ENCODE peak calls at places on chromosome 2, in six cellular contexts. Q is GM03348; M is stimulated activated naive CD8-positive, alpha-beta T cell treated with anti-CD3 and anti-CD28 coated beads, Interleukin-15, Interleukin-2, amounts not matched to agents 100 U/mL and 50 U/mL, for 24 hours; G is activated T-cell treated with anti-CD3 and anti-CD28 coated beads for 48 hours; J is lower leg skin; W is stimulated activated CD4-positive, alpha-beta T cell treated with anti-CD3 and anti-CD28 coated beads, TNF-alpha, amount 100 ng/mL, for 1 hour. B is an unnamed sample.

GRCh38 chr2:49490710-49491109 is 336.4 kb upstream of the FSHR start:
- DNase-seq in Q (peak), J (no peak), G (no peak), M (peak), W (no peak), B (no peak)

GRCh38 chr2:71060871-71061270 is 7.6 kb upstream of the NAGK start:
- DNase-seq in J (no peak), M (no peak), W (no peak), G (no peak), Q (peak), B (no peak)

GRCh38 chr2:56197816-56198215 is 14.0 kb downstream of the CCDC85A start:
- DNase-seq in Q (no peak), G (no peak), M (no peak), J (no peak), W (no peak), B (no peak)

GRCh38 chr2:96107883-96108551 is 8.4 kb downstream of the ADRA2B start:
- DNase-seq in Q (no peak), G (no peak), M (no peak), W (no peak), J (no peak), B (peak)

GRCh38 chr2:29977284-29977683 is 55.9 kb upstream of the ALK start:
- DNase-seq in J (no peak), W (no peak), M (no peak), Q (no peak), G (no peak), B (no peak)

GRCh38 chr2:70767699-70768584 is at the start of gene ADD2:
- DNase-seq in M (peak), Q (peak), G (peak), J (no peak), W (peak), B (no peak)

GRCh38 chr2:3446381-3446780 is 66.9 kb downstream of the TRAPPC12 start:
- DNase-seq in W (no peak), G (no peak), M (no peak), J (no peak), Q (no peak), B (no peak)

GRCh38 chr2:8525236-8525581 is 156.6 kb upstream of the ID2 start:
- DNase-seq in M (no peak), Q (no peak), J (no peak), W (no peak), G (no peak), B (no peak)

GRCh38 chr2:71807969-71808451 is 339.7 kb downstream of the CYP26B1 start:
- DNase-seq in M (no peak), J (no peak), Q (no peak), G (no peak), W (no peak), B (no peak)

GRCh38 chr2:116319935-116320334 is 1494.6 kb upstream of the DDX18 start:
- DNase-seq in G (no peak), M (no peak), J (no peak), Q (no peak), W (no peak), B (no peak)

GRCh38 chr2:15363142-15363541 is 198.0 kb downstream of the NBAS start:
- DNase-seq in M (no peak), Q (peak), G (no peak), W (no peak), J (no peak), B (no peak)

GRCh38 chr2:106956879-106957278 is 70.9 kb upstream of the ST6GAL2 start:
- DNase-seq in G (no peak), J (peak), M (no peak), W (no peak), Q (peak), B (no peak)

GRCh38 chr2:61493523-61493942 is 22.6 kb upstream of the USP34 start:
- DNase-seq in W (no peak), J (no peak), G (no peak), Q (peak), M (no peak), B (no peak)

GRCh38 chr2:176110975-176111663 is 4.0 kb downstream of the HOXD11 start:
- DNase-seq in G (no peak), M (no peak), W (no peak), Q (no peak), J (no peak), B (no peak)

GRCh38 chr2:219058541-219059374 is 2.0 kb downstream of the IHH start:
- DNase-seq in Q (peak), W (no peak), M (peak), J (no peak), G (no peak), B (no peak)

GRCh38 chr2:174752403-174753037 is 11.8 kb downstream of the CHRNA1 start:
- DNase-seq in G (no peak), Q (no peak), W (no peak), J (no peak), M (no peak), B (no peak)

GRCh38 chr2:210190345-210190744 is 19.1 kb upstream of the KANSL1L start:
- DNase-seq in J (no peak), Q (no peak), W (no peak), M (no peak), G (no peak), B (no peak)

GRCh38 chr2:205032093-205032551 is 486.8 kb downstream of the PARD3B start:
- DNase-seq in J (no peak), M (no peak), W (no peak), Q (no peak), G (no peak), B (no peak)

GRCh38 chr2:205879362-205879761 is 197.1 kb downstream of the NRP2 start:
- DNase-seq in J (no peak), M (no peak), Q (no peak), W (no peak), G (no peak), B (no peak)

GRCh38 chr2:219522111-219523030 is 8.1 kb downstream of the ASIC4 start:
- DNase-seq in Q (peak), J (no peak), G (no peak), W (no peak), M (no peak), B (no peak)

GRCh38 chr2:69255760-69256159 is 131.3 kb downstream of the GFPT1 start:
- DNase-seq in G (no peak), M (no peak), W (no peak), Q (no peak), J (no peak), B (no peak)

GRCh38 chr2:32135409-32135808 is 30.3 kb upstream of the SLC30A6 start:
- DNase-seq in G (no peak), J (no peak), Q (peak), M (no peak), W (no peak), B (no peak)

GRCh38 chr2:181041661-181042060 is 61.3 kb downstream of the UBE2E3 start:
- DNase-seq in W (no peak), Q (no peak), J (no peak), G (no peak), M (no peak), B (no peak)

GRCh38 chr2:42786561-42787345 is 5.6 kb downstream of the HAAO start:
- DNase-seq in J (no peak), W (no peak), Q (no peak), G (no peak), M (no peak), B (no peak)

GRCh38 chr2:172380436-172381274 is 46.7 kb upstream of the ITGA6 start:
- DNase-seq in Q (peak), J (no peak), W (no peak), G (no peak), M (no peak), B (no peak)

GRCh38 chr2:215537621-215538020 is 101.8 kb upstream of the FN1 start:
- DNase-seq in J (no peak), W (no peak), M (no peak), G (no peak), Q (peak), B (no peak)

GRCh38 chr2:101132202-101132601 is 19.0 kb downstream of the TBC1D8 start:
- DNase-seq in M (no peak), J (no peak), W (no peak), Q (no peak), G (no peak), B (no peak)

GRCh38 chr2:164479460-164479859 is 141.8 kb downstream of the GRB14 start:
- DNase-seq in M (no peak), J (no peak), Q (peak), G (no peak), W (no peak), B (no peak)

GRCh38 chr2:182831097-182831496 is 35.3 kb downstream of the FRZB start:
- DNase-seq in J (no peak), G (no peak), M (no peak), Q (no peak), W (no peak), B (no peak)

GRCh38 chr2:46164581-46165301 is 132.5 kb upstream of the EPAS1 start:
- DNase-seq in M (no peak), G (no peak), J (peak), W (no peak), Q (peak), B (peak)

GRCh38 chr2:38960609-38961320 is 71.1 kb downstream of the ARHGEF33 start:
- DNase-seq in W (no peak), Q (no peak), J (no peak), M (no peak), G (no peak), B (no peak)

GRCh38 chr2:182023235-182023634 is 37.6 kb downstream of the PPP1R1C start:
- DNase-seq in J (no peak), W (no peak), Q (no peak), M (no peak), G (no peak), B (no peak)